ENCODE peak calls at places on chromosome 5, in five cellular contexts. One of them, this sample, is unnamed.

GRCh38 chr5:82723168-82723567 is 354.0 kb downstream of the TMEM167A start:
- DNase-seq in GM23338: no peak
- DNase-seq in GM23248: no peak
- DNase-seq in HCT116: no peak
- DNase-seq in OCI-LY7: no peak
- DNase-seq in this sample: no peak

GRCh38 chr5:77847814-77848290 is 71.7 kb upstream of the TBCA start:
- DNase-seq in GM23338: peak; percentile 94
- DNase-seq in GM23248: no peak
- DNase-seq in HCT116: no peak
- DNase-seq in OCI-LY7: no peak
- DNase-seq in this sample: no peak

GRCh38 chr5:101976933-101977332 is 319.2 kb downstream of the SLCO4C1 start:
- DNase-seq in HCT116: no peak
- DNase-seq in OCI-LY7: no peak
- DNase-seq in GM23248: no peak
- DNase-seq in GM23338: no peak
- DNase-seq in this sample: no peak

GRCh38 chr5:72543365-72543764 is 36.2 kb upstream of the ZNF366 start:
- DNase-seq in HCT116: no peak
- DNase-seq in OCI-LY7: no peak
- DNase-seq in GM23338: no peak
- DNase-seq in GM23248: peak; percentile 63
- DNase-seq in this sample: no peak

GRCh38 chr5:172844577-172844838 is 10.5 kb downstream of the ERGIC1 start:
- DNase-seq in HCT116: no peak
- DNase-seq in GM23338: no peak
- DNase-seq in GM23248: no peak
- DNase-seq in OCI-LY7: no peak
- DNase-seq in this sample: no peak

GRCh38 chr5:136199408-136199807 is 6.4 kb upstream of the SMIM32 start:
- DNase-seq in OCI-LY7: no peak
- DNase-seq in GM23338: peak; percentile 12
- DNase-seq in HCT116: no peak
- DNase-seq in GM23248: no peak
- DNase-seq in this sample: no peak

GRCh38 chr5:6604341-6604740 is 28.5 kb downstream of the NSUN2 start:
- DNase-seq in GM23248: no peak
- DNase-seq in OCI-LY7: no peak
- DNase-seq in GM23338: no peak
- DNase-seq in HCT116: no peak
- DNase-seq in this sample: no peak

GRCh38 chr5:38448553-38449350 is 107.7 kb downstream of the LIFR start:
- DNase-seq in GM23248: no peak
- DNase-seq in HCT116: no peak
- DNase-seq in GM23338: no peak
- DNase-seq in OCI-LY7: no peak
- DNase-seq in this sample: no peak

GRCh38 chr5:172788771-172789686 is 18.0 kb upstream of the DUSP1 start:
- DNase-seq in OCI-LY7: no peak
- DNase-seq in GM23248: peak; percentile 58
- DNase-seq in GM23338: no peak
- DNase-seq in HCT116: no peak
- DNase-seq in this sample: peak; percentile 85

GRCh38 chr5:36657563-36657995 is 51.2 kb downstream of the SLC1A3 start:
- DNase-seq in GM23248: peak; percentile 100
- DNase-seq in GM23338: no peak
- DNase-seq in OCI-LY7: no peak
- DNase-seq in HCT116: peak; percentile 74
- DNase-seq in this sample: peak; percentile 82

GRCh38 chr5:125198270-125198974 is 452.0 kb upstream of the ZNF608 start:
- DNase-seq in GM23338: no peak
- DNase-seq in GM23248: peak; percentile 68
- DNase-seq in OCI-LY7: peak; percentile 47
- DNase-seq in HCT116: no peak
- DNase-seq in this sample: peak; percentile 90

GRCh38 chr5:86500947-86501346 is 116.8 kb upstream of the COX7C start:
- DNase-seq in HCT116: peak; percentile 3
- DNase-seq in GM23338: peak; percentile 40
- DNase-seq in GM23248: no peak
- DNase-seq in OCI-LY7: no peak
- DNase-seq in this sample: peak; percentile 33

GRCh38 chr5:172683696-172684464 is 42.8 kb downstream of the NEURL1B start:
- DNase-seq in OCI-LY7: no peak
- DNase-seq in GM23338: peak; percentile 65
- DNase-seq in GM23248: no peak
- DNase-seq in HCT116: no peak
- DNase-seq in this sample: peak; percentile 52

GRCh38 chr5:54644226-54644625 is 126.7 kb downstream of the SNX18 start:
- DNase-seq in HCT116: peak; percentile 48
- DNase-seq in GM23338: no peak
- DNase-seq in OCI-LY7: no peak
- DNase-seq in GM23248: peak; percentile 90
- DNase-seq in this sample: no peak

GRCh38 chr5:40406426-40407211 is 273.1 kb upstream of the PTGER4 start:
- DNase-seq in GM23338: no peak
- DNase-seq in OCI-LY7: peak; percentile 2
- DNase-seq in HCT116: no peak
- DNase-seq in GM23248: no peak
- DNase-seq in this sample: peak; percentile 16

GRCh38 chr5:176803943-176804498 is 6.3 kb upstream of the UNC5A start:
- DNase-seq in HCT116: no peak
- DNase-seq in OCI-LY7: peak; percentile 15
- DNase-seq in GM23338: peak; percentile 85
- DNase-seq in GM23248: peak; percentile 53
- DNase-seq in this sample: peak; percentile 56

GRCh38 chr5:124402144-124402581 is 344.3 kb downstream of the ZNF608 start:
- DNase-seq in HCT116: no peak
- DNase-seq in GM23338: no peak
- DNase-seq in GM23248: peak; percentile 77
- DNase-seq in OCI-LY7: no peak
- DNase-seq in this sample: peak; percentile 62

GRCh38 chr5:33817301-33817700 is 74.5 kb downstream of the ADAMTS12 start:
- DNase-seq in HCT116: no peak
- DNase-seq in GM23248: no peak
- DNase-seq in GM23338: no peak
- DNase-seq in OCI-LY7: no peak
- DNase-seq in this sample: no peak

GRCh38 chr5:113061851-113062631 is 85.4 kb downstream of the DCP2 start:
- DNase-seq in GM23248: peak; percentile 77
- DNase-seq in GM23338: no peak
- DNase-seq in HCT116: no peak
- DNase-seq in OCI-LY7: no peak
- DNase-seq in this sample: no peak

GRCh38 chr5:56160723-56161445 is 72.2 kb downstream of the ANKRD55 start:
- DNase-seq in HCT116: no peak
- DNase-seq in OCI-LY7: no peak
- DNase-seq in GM23248: no peak
- DNase-seq in GM23338: no peak
- DNase-seq in this sample: no peak

GRCh38 chr5:15645376-15645775 is 145.4 kb downstream of the FBXL7 start:
- DNase-seq in HCT116: no peak
- DNase-seq in GM23338: peak; percentile 15
- DNase-seq in OCI-LY7: no peak
- DNase-seq in GM23248: peak; percentile 67
- DNase-seq in this sample: no peak

GRCh38 chr5:124980174-124980941 is 233.9 kb upstream of the ZNF608 start:
- DNase-seq in HCT116: no peak
- DNase-seq in OCI-LY7: peak; percentile 91
- DNase-seq in GM23248: no peak
- DNase-seq in GM23338: peak; percentile 74
- DNase-seq in this sample: no peak

GRCh38 chr5:151357792-151358191 is 10.4 kb upstream of the SLC36A2 start:
- DNase-seq in OCI-LY7: no peak
- DNase-seq in GM23248: peak; percentile 5
- DNase-seq in GM23338: no peak
- DNase-seq in HCT116: no peak
- DNase-seq in this sample: no peak

GRCh38 chr5:154757647-154758406 is 2.6 kb downstream of the LARP1 start:
- DNase-seq in GM23248: peak; percentile 70
- DNase-seq in GM23338: no peak
- DNase-seq in OCI-LY7: peak; percentile 34
- DNase-seq in HCT116: no peak
- DNase-seq in this sample: no peak

GRCh38 chr5:144275329-144275728 is 104.7 kb downstream of the KCTD16 start:
- DNase-seq in OCI-LY7: no peak
- DNase-seq in GM23338: peak; percentile 19
- DNase-seq in GM23248: no peak
- DNase-seq in HCT116: no peak
- DNase-seq in this sample: no peak

GRCh38 chr5:155989884-155990283 is 337.1 kb upstream of the SGCD start:
- DNase-seq in GM23248: no peak
- DNase-seq in OCI-LY7: no peak
- DNase-seq in GM23338: no peak
- DNase-seq in HCT116: no peak
- DNase-seq in this sample: no peak

GRCh38 chr5:124343451-124343867 is 403.0 kb downstream of the ZNF608 start:
- DNase-seq in HCT116: no peak
- DNase-seq in GM23338: no peak
- DNase-seq in GM23248: peak; percentile 69
- DNase-seq in OCI-LY7: no peak
- DNase-seq in this sample: peak; percentile 12

GRCh38 chr5:108900668-108901067 is 153.0 kb downstream of the FER start:
- DNase-seq in GM23338: no peak
- DNase-seq in GM23248: no peak
- DNase-seq in HCT116: no peak
- DNase-seq in OCI-LY7: no peak
- DNase-seq in this sample: no peak

GRCh38 chr5:135885031-135885430 is 10.6 kb downstream of the IL9 start:
- DNase-seq in GM23248: no peak
- DNase-seq in GM23338: no peak
- DNase-seq in HCT116: no peak
- DNase-seq in OCI-LY7: no peak
- DNase-seq in this sample: no peak

DNA sequence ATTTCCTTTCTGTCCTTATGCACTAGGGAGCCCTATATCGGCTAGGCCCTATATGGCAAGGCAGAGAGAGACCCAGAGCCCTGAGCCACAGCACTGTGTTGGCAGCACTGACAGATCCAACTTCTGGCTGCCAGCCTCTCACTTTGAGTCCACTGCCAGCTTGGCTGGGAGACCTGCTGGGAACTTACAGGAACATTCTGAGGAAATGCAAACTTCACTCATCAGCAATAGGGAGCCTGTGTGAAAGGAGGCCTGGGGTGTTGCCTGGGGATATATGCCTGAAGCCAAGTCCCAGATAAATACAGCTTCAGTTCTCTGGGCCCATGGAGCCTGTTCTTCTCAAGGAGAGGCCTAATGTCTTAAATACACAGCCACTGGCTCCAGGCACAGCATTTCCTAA is 78.0 kb downstream of the ADRB2 start:
- DNase-seq in GM23338: no peak
- DNase-seq in OCI-LY7: no peak
- DNase-seq in HCT116: no peak
- DNase-seq in GM23248: no peak
- DNase-seq in this sample: no peak
- H3K9me2 ChIP-seq in GM23338: peaks cover 8% of the 10 kb centered on the region
- H3K9me2 ChIP-seq in OCI-LY7: no peaks in the 10 kb centered on the region
- H3K9me2 ChIP-seq in HCT116: no peaks in the 10 kb centered on the region
- H3K9me2 ChIP-seq in GM23248: no peaks in the 10 kb centered on the region
- H3K9me2 ChIP-seq in this sample: no peaks in the 10 kb centered on the region

GRCh38 chr5:1035421-1036405 is 27.1 kb downstream of the NKD2 start:
- DNase-seq in GM23248: no peak
- DNase-seq in OCI-LY7: no peak
- DNase-seq in GM23338: no peak
- DNase-seq in HCT116: no peak
- DNase-seq in this sample: no peak
- H3K9me2 ChIP-seq in GM23248: no peaks in the 10 kb centered on the region
- H3K9me2 ChIP-seq in OCI-LY7: no peaks in the 10 kb centered on the region
- H3K9me2 ChIP-seq in GM23338: no peaks in the 10 kb centered on the region
- H3K9me2 ChIP-seq in HCT116: no peaks in the 10 kb centered on the region
- H3K9me2 ChIP-seq in this sample: no peaks in the 10 kb centered on the region

GRCh38 chr5:22591461-22591860 is 261.7 kb downstream of the CDH12 start:
- DNase-seq in OCI-LY7: no peak
- DNase-seq in GM23338: no peak
- DNase-seq in HCT116: no peak
- DNase-seq in GM23248: no peak
- DNase-seq in this sample: no peak

DNA sequence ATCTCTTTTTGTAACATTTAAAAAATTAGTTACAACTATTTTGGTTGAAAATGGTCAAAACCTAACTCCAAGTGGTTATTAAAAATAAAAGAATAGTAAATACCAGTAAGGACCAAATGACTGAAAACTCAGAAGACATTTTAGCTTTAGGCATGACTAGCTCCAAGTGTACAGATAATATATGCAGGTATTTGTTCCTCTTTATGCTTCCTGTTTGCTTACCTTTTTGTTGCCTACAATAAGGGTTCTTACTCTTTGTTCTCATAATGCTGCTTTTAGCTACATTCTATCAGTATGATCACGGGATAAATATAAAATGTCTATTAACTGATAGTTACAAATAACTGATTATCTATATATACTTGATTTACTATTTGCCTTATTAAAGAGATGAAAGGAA is 259.6 kb downstream of the CDH12 start:
- DNase-seq in GM23248: no peak
- DNase-seq in OCI-LY7: no peak
- DNase-seq in HCT116: no peak
- DNase-seq in GM23338: no peak
- DNase-seq in this sample: no peak
- H3K9me2 ChIP-seq in GM23248: no peaks in the 10 kb centered on the region
- H3K9me2 ChIP-seq in OCI-LY7: no peaks in the 10 kb centered on the region
- H3K9me2 ChIP-seq in HCT116: no peaks in the 10 kb centered on the region
- H3K9me2 ChIP-seq in GM23338: peaks cover 5% of the 10 kb centered on the region
- H3K9me2 ChIP-seq in this sample: no peaks in the 10 kb centered on the region

GRCh38 chr5:157591766-157592165 is 16.2 kb upstream of the ADAM19 start:
- DNase-seq in OCI-LY7: no peak
- DNase-seq in GM23338: no peak
- DNase-seq in HCT116: no peak
- DNase-seq in GM23248: no peak
- DNase-seq in this sample: no peak
- H3K9me2 ChIP-seq in OCI-LY7: no peaks in the 10 kb centered on the region
- H3K9me2 ChIP-seq in GM23338: no peaks in the 10 kb centered on the region
- H3K9me2 ChIP-seq in HCT116: no peaks in the 10 kb centered on the region
- H3K9me2 ChIP-seq in GM23248: no peaks in the 10 kb centered on the region
- H3K9me2 ChIP-seq in this sample: no peaks in the 10 kb centered on the region

GRCh38 chr5:44361626-44362002 is 27.6 kb downstream of the FGF10 start:
- DNase-seq in GM23338: no peak
- DNase-seq in HCT116: no peak
- DNase-seq in GM23248: no peak
- DNase-seq in OCI-LY7: no peak
- DNase-seq in this sample: no peak
- H3K9me2 ChIP-seq in GM23338: no peaks in the 10 kb centered on the region
- H3K9me2 ChIP-seq in HCT116: no peaks in the 10 kb centered on the region
- H3K9me2 ChIP-seq in GM23248: no peaks in the 10 kb centered on the region
- H3K9me2 ChIP-seq in OCI-LY7: no peaks in the 10 kb centered on the region
- H3K9me2 ChIP-seq in this sample: no peaks in the 10 kb centered on the region

DNA sequence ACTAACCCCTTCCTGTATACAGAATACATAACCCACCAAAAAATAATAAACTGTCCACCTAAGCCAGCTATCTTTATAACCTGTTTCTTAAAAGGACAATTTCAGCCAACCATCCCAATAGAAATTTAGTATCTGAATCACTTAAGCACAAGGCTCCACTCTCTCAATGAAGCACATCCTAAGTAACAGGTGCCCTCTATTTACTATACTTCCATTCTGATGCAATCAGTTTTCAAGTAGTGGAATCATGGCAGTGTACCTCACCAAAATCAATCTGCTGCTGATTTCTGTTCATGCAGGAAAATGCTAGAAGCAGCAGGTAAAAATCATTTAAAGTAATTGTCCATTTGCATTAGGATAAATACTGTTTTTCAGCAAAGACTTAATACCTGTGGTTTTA is 4.8 kb downstream of the MTX3 start:
- DNase-seq in GM23338: no peak
- DNase-seq in HCT116: no peak
- DNase-seq in GM23248: no peak
- DNase-seq in OCI-LY7: peak; percentile 36
- DNase-seq in this sample: no peak
- H3K9me2 ChIP-seq in GM23338: no peaks in the 10 kb centered on the region
- H3K9me2 ChIP-seq in HCT116: no peaks in the 10 kb centered on the region
- H3K9me2 ChIP-seq in GM23248: no peaks in the 10 kb centered on the region
- H3K9me2 ChIP-seq in OCI-LY7: no peaks in the 10 kb centered on the region
- H3K9me2 ChIP-seq in this sample: no peaks in the 10 kb centered on the region